ENCODE peak calls at places on chromosomes 4 and X, in nine cellular contexts. I is fibroblast of pulmonary artery, F is MM.1S, E is bronchial epithelial cell, V is left ventricle myocardium inferior, Y is Panc1, C is body of pancreas, G is foreskin fibroblast, B is A549. T is an unnamed sample.

GRCh38 chr4:133320576-133321170 is 171.6 kb downstream of the PCDH10 start:
- DNase-seq in E (peak), G (peak), V (no peak), C (no peak), I (peak), B (peak), Y (no peak), F (peak), T (peak)

GRCh38 chrX:86148024-86148511 is at the start of gene DACH2:
- DNase-seq in G (peak), Y (no peak), F (peak), C (peak), I (peak), V (peak), B (peak), E (peak), T (peak)

GRCh38 chr4:126051709-126052424 is 737.1 kb downstream of the FAT4 start:
- DNase-seq in G (peak), F (no peak), E (peak), Y (no peak), V (no peak), B (no peak), C (no peak), I (peak), T (peak)

GRCh38 chr4:107349266-107349665 is 313.2 kb upstream of the DKK2 start:
- DNase-seq in F (no peak), B (no peak), V (no peak), I (no peak), G (peak), E (no peak), C (no peak), Y (no peak), T (no peak)

GRCh38 chrX:49644991-49645637 is 46.3 kb downstream of the GAGE1 start:
- DNase-seq in G (no peak), B (no peak), Y (no peak), F (no peak), E (no peak), C (no peak), I (no peak), V (no peak), T (no peak)

GRCh38 chr4:173167793-173168395 is 717 bp upstream of the GALNT7 start:
- DNase-seq in E (peak), I (no peak), Y (no peak), B (peak), V (no peak), F (peak), G (peak), C (peak), T (peak)

GRCh38 chr4:84857296-84857695 is 109.2 kb downstream of the WDFY3 start:
- DNase-seq in I (peak), F (no peak), V (no peak), Y (no peak), B (no peak), C (no peak), E (no peak), G (no peak), T (no peak)

GRCh38 chrX:20300822-20301221 is 34.1 kb upstream of the RPS6KA3 start:
- DNase-seq in B (no peak), F (no peak), V (no peak), G (no peak), E (no peak), C (no peak), I (no peak), Y (no peak), T (no peak)

GRCh38 chr4:106775636-106776035 is 260.5 kb downstream of the DKK2 start:
- DNase-seq in Y (no peak), F (peak), E (no peak), I (peak), V (no peak), B (no peak), G (no peak), C (no peak), T (no peak)

GRCh38 chr4:99846891-99847290 is 30.3 kb downstream of the DAPP1 start:
- DNase-seq in E (no peak), C (no peak), V (no peak), F (no peak), I (no peak), Y (no peak), G (no peak), B (no peak), T (no peak)
- H3K4me3 ChIP-seq in E (no peak), C (no peak), V (no peak), F (peak), I (no peak), Y (no peak), G (no peak), B (no peak), T (no peak)

DNA sequence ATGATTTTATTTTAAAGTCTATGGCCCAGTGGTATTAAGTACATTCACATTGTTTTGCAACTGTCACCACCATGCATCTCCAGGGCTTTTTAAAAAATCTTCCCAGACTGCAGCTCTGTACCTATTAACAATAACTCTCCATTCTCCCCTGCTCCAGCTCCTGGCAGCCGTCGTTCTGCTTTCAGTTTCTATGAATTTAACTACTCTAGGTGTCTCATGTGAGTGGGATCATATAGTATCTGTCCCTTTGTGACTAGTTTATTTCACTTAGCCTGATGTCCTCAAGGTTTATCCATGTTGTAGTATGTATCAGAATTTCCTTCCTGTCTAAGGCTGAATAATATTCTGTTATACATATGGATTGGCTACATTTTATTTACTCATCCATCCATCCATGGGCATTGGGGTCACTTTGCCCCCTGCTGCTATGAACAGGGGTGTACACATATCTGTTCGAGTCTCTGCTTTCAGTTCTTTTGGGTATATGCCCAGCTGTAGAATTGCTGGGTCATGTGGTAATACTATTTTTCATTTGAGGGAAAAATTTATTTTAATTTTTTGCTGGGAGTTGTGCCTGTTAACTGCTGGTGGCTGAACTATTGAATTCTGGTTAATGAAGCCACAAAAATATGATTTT is 131.3 kb downstream of the ARHGAP10 start:
- DNase-seq in Y (no peak), B (no peak), G (peak), I (peak), F (peak), V (no peak), E (no peak), C (no peak), T (peak)
- TF ChIP-seq CTCF in Y (no peak), B (no peak), G (no peak), I (peak), F (no peak), V (no peak), E (no peak), C (no peak), T (peak)

GRCh38 chrX:150361777-150362351 is 1.3 kb upstream of the MAMLD1 start:
- DNase-seq in C (peak), V (no peak), G (peak), Y (no peak), F (no peak), I (peak), B (peak), E (no peak), T (no peak)
- H3K4me3 ChIP-seq in C (no peak), V (peak), G (peak), Y (peak), F (no peak), I (peak), B (peak), E (peak), T (peak)

GRCh38 chr4:26406346-26406975 is 83.8 kb downstream of the CCKAR start:
- DNase-seq in B (no peak), V (no peak), G (peak), F (peak), Y (no peak), C (no peak), I (no peak), E (peak), T (peak)

GRCh38 chr4:26402458-26402857 is 81.6 kb downstream of the RBPJ start:
- DNase-seq in V (no peak), G (no peak), E (no peak), I (no peak), B (no peak), C (no peak), F (peak), Y (no peak), T (no peak)

GRCh38 chr4:26407466-26407865 is 82.8 kb downstream of the CCKAR start:
- DNase-seq in E (no peak), F (no peak), C (no peak), I (no peak), G (no peak), B (no peak), Y (no peak), V (no peak), T (no peak)

GRCh38 chr4:26400140-26400539 is 79.3 kb downstream of the RBPJ start:
- DNase-seq in G (no peak), Y (no peak), C (no peak), V (no peak), F (no peak), E (no peak), I (no peak), B (no peak), T (no peak)

GRCh38 chr4:26404597-26405323 is 83.9 kb downstream of the RBPJ start:
- DNase-seq in I (no peak), C (no peak), E (no peak), B (no peak), F (no peak), V (no peak), G (no peak), Y (no peak), T (no peak)
- TF ChIP-seq CTCF in I (no peak), C (no peak), E (no peak), B (no peak), F (no peak), V (peak), G (no peak), Y (no peak), T (no peak)

GRCh38 chrX:637660-638481 is 7.3 kb downstream of the SHOX start:
- DNase-seq in G (peak), I (no peak), E (no peak), Y (no peak), V (no peak), B (no peak), C (no peak), F (no peak), T (peak)

GRCh38 chrX:636971-637659 is 6.5 kb downstream of the SHOX start:
- DNase-seq in E (no peak), B (no peak), I (no peak), F (no peak), G (peak), C (no peak), Y (no peak), V (no peak), T (no peak)

GRCh38 chrX:634306-634958 is 3.8 kb downstream of the SHOX start:
- DNase-seq in E (no peak), B (no peak), V (no peak), G (peak), Y (no peak), I (no peak), F (no peak), C (no peak), T (no peak)

GRCh38 chrX:633655-634305 is 3.2 kb downstream of the SHOX start:
- DNase-seq in V (no peak), Y (no peak), G (peak), F (no peak), E (no peak), B (no peak), C (no peak), I (no peak), T (peak)

DNA sequence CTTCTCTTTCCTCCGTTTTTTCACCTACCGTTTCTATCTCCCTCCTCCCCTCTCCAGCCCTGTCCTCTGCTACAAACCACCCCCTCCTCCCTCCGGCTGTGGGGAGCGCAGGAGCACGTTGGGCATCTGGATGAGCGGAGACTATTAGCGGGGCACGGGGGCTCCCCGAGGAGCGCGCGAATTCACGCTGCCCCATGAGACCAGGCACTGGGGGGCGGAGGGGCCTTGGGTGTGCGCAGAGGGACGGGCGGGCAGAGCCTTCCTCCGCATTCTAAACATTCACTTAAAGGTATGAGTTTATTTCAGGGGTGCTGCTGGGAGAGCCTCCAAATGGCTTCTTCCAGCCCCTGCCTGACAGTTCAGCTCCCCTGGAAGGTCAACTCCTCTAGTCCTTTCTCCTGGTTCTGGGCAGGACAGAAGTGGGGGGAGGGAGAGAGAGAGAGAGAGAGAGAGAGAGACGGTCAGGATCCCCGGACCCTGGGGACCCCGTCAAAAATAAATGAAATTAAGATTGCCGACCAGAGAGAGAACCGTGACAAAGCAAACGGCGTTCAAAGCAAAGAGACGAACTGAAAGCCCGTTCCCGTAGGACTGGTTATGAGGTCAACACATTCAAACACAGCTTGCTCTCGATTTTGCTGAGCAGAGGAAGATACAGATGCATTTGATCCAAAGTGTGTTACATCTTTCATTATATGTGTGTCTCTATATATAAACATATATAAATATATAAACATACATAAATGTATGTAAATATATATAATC is 5.0 kb downstream of the SHOX start:
- DNase-seq in G (peak), F (no peak), I (no peak), V (no peak), C (no peak), B (no peak), Y (no peak), E (no peak), T (no peak)
- H3K4me3 ChIP-seq in G (peak), F (no peak), I (no peak), V (no peak), C (no peak), B (peak), Y (no peak), E (no peak), T (no peak)

GRCh38 chrX:997631-998137 is 214.8 kb downstream of the CRLF2 start:
- DNase-seq in C (no peak), F (no peak), Y (no peak), G (no peak), V (no peak), I (no peak), B (no peak), E (no peak), T (no peak)
- TF ChIP-seq CTCF in C (no peak), F (no peak), Y (no peak), G (no peak), V (no peak), I (no peak), B (no peak), E (no peak), T (no peak)

GRCh38 chr4:121801715-121802075 is 572 bp downstream of the EXOSC9 start:
- DNase-seq in G (no peak), Y (no peak), F (no peak), I (no peak), B (no peak), V (no peak), C (no peak), E (no peak), T (no peak)

GRCh38 chr4:121800638-121800960 is 524 bp upstream of the EXOSC9 start:
- DNase-seq in G (no peak), Y (no peak), V (no peak), I (no peak), F (no peak), E (no peak), B (no peak), C (no peak), T (no peak)

GRCh38 chr4:121800961-121801714 is at the start of gene EXOSC9:
- DNase-seq in Y (peak), F (peak), I (peak), C (peak), G (peak), E (peak), V (peak), B (peak), T (peak)

GRCh38 chr4:121799208-121799823 is 1.8 kb upstream of the EXOSC9 start:
- DNase-seq in C (no peak), E (no peak), V (no peak), I (no peak), Y (no peak), B (no peak), G (no peak), F (peak), T (no peak)

GRCh38 chr4:121799888-121800501 is 1.1 kb upstream of the EXOSC9 start:
- DNase-seq in V (no peak), G (no peak), I (no peak), E (no peak), B (no peak), C (no peak), F (no peak), Y (no peak), T (no peak)
- H3K4me3 ChIP-seq in V (peak), G (no peak), I (no peak), E (no peak), B (no peak), C (no peak), F (peak), Y (peak), T (no peak)

GRCh38 chr4:79913581-79913980 is 159.4 kb downstream of the ANTXR2 start:
- DNase-seq in Y (no peak), V (no peak), C (no peak), F (no peak), E (no peak), B (no peak), G (peak), I (peak), T (peak)

GRCh38 chr4:79920454-79920853 is 152.6 kb downstream of the ANTXR2 start:
- DNase-seq in V (no peak), G (no peak), E (no peak), Y (no peak), B (no peak), I (no peak), C (no peak), F (no peak), T (no peak)

GRCh38 chr4:79918292-79918691 is 154.7 kb downstream of the ANTXR2 start:
- DNase-seq in Y (no peak), E (no peak), G (no peak), V (no peak), B (no peak), I (no peak), C (no peak), F (no peak), T (no peak)

GRCh38 chr4:79915276-79915675 is 157.8 kb downstream of the ANTXR2 start:
- DNase-seq in E (no peak), B (no peak), I (no peak), C (no peak), G (no peak), F (no peak), Y (no peak), V (no peak), T (no peak)

GRCh38 chr4:79917246-79917645 is 155.8 kb downstream of the ANTXR2 start:
- DNase-seq in V (no peak), G (peak), B (peak), I (peak), Y (peak), C (peak), E (peak), F (peak), T (peak)
- TF ChIP-seq CTCF in V (peak), G (peak), B (peak), I (peak), Y (peak), C (peak), E (peak), F (peak), T (peak)

T was measured in cardiac fibroblast.